ENCODE peak calls at places on chromosomes 7 and 10, in seven cellular contexts. U is heart left ventricle, D is A549, M is adrenal gland, E is NB4, H is upper lobe of left lung, S is testis. Q is an unnamed sample.

GRCh38 chr7:35975851-35976454 is 175.1 kb downstream of the SEPTIN7 start:
- DNase-seq in U (no peak), D (no peak), M (peak), E (peak), H (no peak), S (peak), Q (peak)

GRCh38 chr7:37920619-37921339 is at the start of gene EPDR1:
- DNase-seq in U (peak), D (peak), M (peak), E (peak), H (peak), S (peak), Q (peak)

GRCh38 chr10:19964625-19965024 is 148.4 kb downstream of the PLXDC2 start:
- DNase-seq in U (no peak), D (no peak), M (no peak), E (no peak), H (no peak), S (no peak), Q (no peak)

GRCh38 chr7:111409714-111410422 is 152.4 kb downstream of the IMMP2L start:
- DNase-seq in U (no peak), D (no peak), M (no peak), E (no peak), H (no peak), S (no peak), Q (no peak)

GRCh38 chr10:98020784-98021183 is 9.6 kb downstream of the CRTAC1 start:
- DNase-seq in U (no peak), D (no peak), M (no peak), E (no peak), H (no peak), S (no peak), Q (no peak)

GRCh38 chr7:24328050-24328449 is 44.1 kb downstream of the NPY start:
- DNase-seq in U (no peak), D (no peak), M (no peak), E (peak), H (no peak), S (no peak), Q (no peak)

GRCh38 chr7:150587551-150587950 is 20.4 kb downstream of the GIMAP4 start:
- DNase-seq in U (no peak), D (no peak), M (no peak), E (no peak), H (no peak), S (no peak), Q (no peak)

GRCh38 chr10:122176232-122176865 is 94.7 kb upstream of the BTBD16 start:
- DNase-seq in U (no peak), D (no peak), M (no peak), E (no peak), H (no peak), S (no peak), Q (no peak)

GRCh38 chr7:2613926-2614613 is 17.7 kb upstream of the TTYH3 start:
- DNase-seq in U (no peak), D (no peak), M (peak), E (peak), H (no peak), S (peak), Q (no peak)

GRCh38 chr10:59336632-59337031 is 25.7 kb downstream of the FAM13C start:
- DNase-seq in U (no peak), D (no peak), M (no peak), E (no peak), H (no peak), S (no peak), Q (no peak)

GRCh38 chr10:130954326-130954905 is 357.1 kb downstream of the TCERG1L start:
- DNase-seq in U (no peak), D (no peak), M (no peak), E (no peak), H (no peak), S (no peak), Q (no peak)

GRCh38 chr10:47041401-47042198 is 130.4 kb downstream of the PTPN20 start:
- DNase-seq in U (no peak), D (no peak), M (no peak), E (no peak), H (no peak), S (no peak), Q (no peak)

GRCh38 chr10:100886099-100886498 is 26.7 kb upstream of the SLF2 start:
- DNase-seq in U (no peak), D (no peak), M (no peak), E (no peak), H (no peak), S (no peak), Q (no peak)

GRCh38 chr7:55086413-55087201 is 67.8 kb downstream of the EGFR start:
- DNase-seq in U (no peak), D (no peak), M (peak), E (peak), H (peak), S (no peak), Q (no peak)

GRCh38 chr10:19782430-19783089 is 33.7 kb upstream of the PLXDC2 start:
- DNase-seq in U (no peak), D (no peak), M (no peak), E (no peak), H (no peak), S (no peak), Q (no peak)

GRCh38 chr10:7525314-7526016 is 114.6 kb upstream of the SFMBT2 start:
- DNase-seq in U (no peak), D (peak), M (peak), E (peak), H (no peak), S (peak), Q (peak)

GRCh38 chr10:36540611-36541010 is 584.8 kb upstream of the ANKRD30A start:
- DNase-seq in U (no peak), D (no peak), M (no peak), E (no peak), H (no peak), S (peak), Q (no peak)

GRCh38 chr7:150978136-150978789 is at the start of gene KCNH2:
- DNase-seq in U (peak), D (peak), M (no peak), E (peak), H (peak), S (peak), Q (peak)

GRCh38 chr7:116164552-116164951 is 45.8 kb upstream of the TES start:
- DNase-seq in U (no peak), D (no peak), M (no peak), E (no peak), H (no peak), S (no peak), Q (no peak)

GRCh38 chr10:17725703-17726102 is 26.3 kb upstream of the TMEM236 start:
- DNase-seq in U (no peak), D (no peak), M (no peak), E (no peak), H (no peak), S (no peak), Q (no peak)

GRCh38 chr7:128197989-128198580 is 43.0 kb upstream of the LEP start:
- DNase-seq in U (no peak), D (no peak), M (no peak), E (no peak), H (no peak), S (no peak), Q (no peak)

GRCh38 chr10:96188911-96189310 is 58.8 kb downstream of the ZNF518A start:
- DNase-seq in U (no peak), D (no peak), M (no peak), E (no peak), H (no peak), S (no peak), Q (no peak)

GRCh38 chr10:24202181-24202570 is 6.8 kb upstream of the KIAA1217 start:
- DNase-seq in U (no peak), D (no peak), M (no peak), E (no peak), H (no peak), S (no peak), Q (no peak)

GRCh38 chr10:119782981-119783664 is 57.3 kb downstream of the INPP5F start:
- DNase-seq in U (no peak), D (no peak), M (no peak), E (no peak), H (no peak), S (no peak), Q (no peak)

GRCh38 chr7:2403718-2404648 is 572 bp downstream of the CHST12 start:
- DNase-seq in U (no peak), D (peak), M (peak), E (peak), H (no peak), S (peak), Q (peak)

GRCh38 chr10:77264107-77264506 is 373.5 kb downstream of the KCNMA1 start:
- DNase-seq in U (no peak), D (no peak), M (no peak), E (peak), H (no peak), S (no peak), Q (no peak)

GRCh38 chr7:34357946-34358345 is 300.1 kb upstream of the NPSR1 start:
- DNase-seq in U (no peak), D (no peak), M (no peak), E (no peak), H (no peak), S (no peak), Q (no peak)

GRCh38 chr10:123385508-123385907 is 231.3 kb downstream of the BUB3 start:
- DNase-seq in U (no peak), D (no peak), M (no peak), E (no peak), H (no peak), S (no peak), Q (no peak)

GRCh38 chr10:74114041-74114448 is 36.6 kb downstream of the AP3M1 start:
- DNase-seq in U (no peak), D (no peak), M (peak), E (no peak), H (no peak), S (peak), Q (no peak)

GRCh38 chr10:102113261-102113955 is 6.8 kb downstream of the LDB1 start:
- DNase-seq in U (no peak), D (no peak), M (no peak), E (peak), H (no peak), S (no peak), Q (peak)

GRCh38 chr10:23075672-23076071 is 19.7 kb upstream of the MSRB2 start:
- DNase-seq in U (no peak), D (no peak), M (no peak), E (no peak), H (no peak), S (no peak), Q (no peak)
- TF ChIP-seq POLR2A in U (no peak), D (no peak), M (no peak), E (no peak), H (no peak), S (no peak), Q (no peak)

GRCh38 chr10:86524225-86524982 is 2.8 kb upstream of the WAPL start:
- DNase-seq in U (no peak), D (no peak), M (no peak), E (no peak), H (no peak), S (no peak), Q (no peak)

GRCh38 chr10:86523348-86523747 is 1.8 kb upstream of the WAPL start:
- DNase-seq in U (no peak), D (peak), M (no peak), E (no peak), H (no peak), S (peak), Q (peak)

GRCh38 chr10:86522385-86522855 is 828 bp upstream of the WAPL start:
- DNase-seq in U (no peak), D (no peak), M (no peak), E (no peak), H (no peak), S (no peak), Q (no peak)

GRCh38 chr10:86521620-86522384 is at the start of gene WAPL:
- DNase-seq in U (peak), D (peak), M (peak), E (peak), H (peak), S (peak), Q (peak)

DNA sequence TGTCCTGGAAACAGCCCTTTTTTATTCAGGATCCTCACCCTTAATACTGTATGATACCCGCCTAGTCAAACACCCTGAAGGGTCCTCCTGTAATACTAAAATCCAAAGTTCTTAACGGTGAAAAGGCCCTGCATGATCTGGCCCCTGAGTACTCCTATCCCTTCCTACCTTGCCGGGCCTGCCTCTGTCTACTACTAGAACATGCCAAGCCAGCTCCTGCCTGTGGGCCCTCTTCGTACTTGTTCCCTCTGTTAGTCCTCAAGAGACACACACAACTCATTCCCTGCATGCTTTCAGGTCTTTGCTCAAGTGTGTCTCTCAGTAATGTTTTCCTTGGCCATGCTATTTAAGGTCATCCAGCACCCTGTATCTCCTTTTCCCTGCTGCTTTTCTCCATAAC is 5.0 kb upstream of the WAPL start:
- DNase-seq in U (no peak), D (no peak), M (no peak), E (no peak), H (no peak), S (no peak), Q (no peak)
- TF ChIP-seq POLR2A in U (no peak), D (no peak), M (no peak), E (no peak), H (no peak), S (no peak), Q (no peak)

GRCh38 chr10:133257489-133258065 is 19.1 kb downstream of the ADAM8 start:
- DNase-seq in U (peak), D (peak), M (peak), E (peak), H (peak), S (peak), Q (peak)
- TF ChIP-seq POLR2A in U (no peak), D (peak), M (peak), E (no peak), H (no peak), S (no peak), Q (no peak)

GRCh38 chr10:132542086-132542775 is 4.6 kb downstream of the INPP5A start:
- DNase-seq in U (peak), D (no peak), M (peak), E (no peak), H (peak), S (no peak), Q (no peak)
- TF ChIP-seq POLR2A in U (no peak), D (no peak), M (no peak), E (no peak), H (no peak), S (no peak), Q (no peak)

Q was measured in erythroblast.